ENCODE peak calls at places on chromosomes 4 and X, in ten cellular contexts. One of them, this sample, is unnamed.

GRCh38 chr4:41454393-41454792 is 83.6 kb upstream of the LIMCH1 start:
- DNase-seq in brain microvascular endothelial cell: no peak
- DNase-seq in K562: no peak
- DNase-seq in lower lobe of right lung: peak
- DNase-seq in lower leg skin: no peak
- DNase-seq in adipocyte: peak
- DNase-seq in AG09309: no peak
- DNase-seq in heart right ventricle: no peak
- DNase-seq in bronchial epithelial cell: no peak
- DNase-seq in AG04450: no peak
- DNase-seq in this sample: no peak

GRCh38 chrX:123736333-123736921 is 3.6 kb upstream of the THOC2 start:
- DNase-seq in lower leg skin: no peak
- DNase-seq in heart right ventricle: no peak
- DNase-seq in AG04450: peak
- DNase-seq in brain microvascular endothelial cell: peak
- DNase-seq in AG09309: peak
- DNase-seq in bronchial epithelial cell: peak
- DNase-seq in K562: no peak
- DNase-seq in adipocyte: peak
- DNase-seq in lower lobe of right lung: no peak
- DNase-seq in this sample: peak

GRCh38 chr4:155799106-155799793 is 40.4 kb downstream of the GUCY1B1 start:
- DNase-seq in K562: no peak
- DNase-seq in bronchial epithelial cell: no peak
- DNase-seq in lower lobe of right lung: no peak
- DNase-seq in adipocyte: no peak
- DNase-seq in heart right ventricle: no peak
- DNase-seq in lower leg skin: no peak
- DNase-seq in brain microvascular endothelial cell: no peak
- DNase-seq in AG04450: no peak
- DNase-seq in AG09309: no peak
- DNase-seq in this sample: no peak

GRCh38 chr4:2689825-2690700 is 66.1 kb downstream of the TNIP2 start:
- DNase-seq in K562: no peak
- DNase-seq in bronchial epithelial cell: no peak
- DNase-seq in brain microvascular endothelial cell: peak
- DNase-seq in adipocyte: no peak
- DNase-seq in lower leg skin: no peak
- DNase-seq in AG09309: no peak
- DNase-seq in AG04450: no peak
- DNase-seq in lower lobe of right lung: no peak
- DNase-seq in heart right ventricle: no peak
- DNase-seq in this sample: peak

GRCh38 chr4:14879643-14880042 is 122.6 kb upstream of the CPEB2 start:
- DNase-seq in K562: no peak
- DNase-seq in AG04450: no peak
- DNase-seq in adipocyte: no peak
- DNase-seq in brain microvascular endothelial cell: no peak
- DNase-seq in lower leg skin: no peak
- DNase-seq in heart right ventricle: no peak
- DNase-seq in bronchial epithelial cell: peak
- DNase-seq in AG09309: no peak
- DNase-seq in lower lobe of right lung: no peak
- DNase-seq in this sample: no peak

GRCh38 chr4:25424539-25425228 is 47.6 kb downstream of the ANAPC4 start:
- DNase-seq in AG09309: no peak
- DNase-seq in adipocyte: no peak
- DNase-seq in brain microvascular endothelial cell: no peak
- DNase-seq in AG04450: no peak
- DNase-seq in lower leg skin: no peak
- DNase-seq in lower lobe of right lung: no peak
- DNase-seq in bronchial epithelial cell: no peak
- DNase-seq in heart right ventricle: no peak
- DNase-seq in K562: no peak
- DNase-seq in this sample: no peak

GRCh38 chr4:175092114-175092513 is 174.0 kb downstream of the ADAM29 start:
- DNase-seq in AG04450: no peak
- DNase-seq in lower leg skin: no peak
- DNase-seq in AG09309: no peak
- DNase-seq in adipocyte: no peak
- DNase-seq in heart right ventricle: no peak
- DNase-seq in K562: no peak
- DNase-seq in lower lobe of right lung: no peak
- DNase-seq in bronchial epithelial cell: no peak
- DNase-seq in brain microvascular endothelial cell: no peak
- DNase-seq in this sample: no peak

GRCh38 chrX:84467898-84468297 is 34.4 kb downstream of the HDX start:
- DNase-seq in AG09309: no peak
- DNase-seq in brain microvascular endothelial cell: no peak
- DNase-seq in lower lobe of right lung: no peak
- DNase-seq in heart right ventricle: no peak
- DNase-seq in bronchial epithelial cell: no peak
- DNase-seq in K562: no peak
- DNase-seq in lower leg skin: no peak
- DNase-seq in adipocyte: no peak
- DNase-seq in AG04450: no peak
- DNase-seq in this sample: no peak

GRCh38 chr4:27123769-27124124 is 263.1 kb downstream of the STIM2 start:
- DNase-seq in AG09309: no peak
- DNase-seq in bronchial epithelial cell: no peak
- DNase-seq in heart right ventricle: no peak
- DNase-seq in AG04450: no peak
- DNase-seq in brain microvascular endothelial cell: no peak
- DNase-seq in adipocyte: no peak
- DNase-seq in lower lobe of right lung: no peak
- DNase-seq in lower leg skin: no peak
- DNase-seq in K562: no peak
- DNase-seq in this sample: no peak

GRCh38 chrX:46710927-46711623 is 47.8 kb downstream of the SLC9A7 start:
- DNase-seq in adipocyte: no peak
- DNase-seq in AG04450: no peak
- DNase-seq in lower leg skin: no peak
- DNase-seq in AG09309: no peak
- DNase-seq in heart right ventricle: no peak
- DNase-seq in brain microvascular endothelial cell: no peak
- DNase-seq in lower lobe of right lung: no peak
- DNase-seq in bronchial epithelial cell: no peak
- DNase-seq in K562: no peak
- DNase-seq in this sample: no peak

GRCh38 chr4:39227906-39228305 is 45.6 kb downstream of the WDR19 start:
- DNase-seq in brain microvascular endothelial cell: peak
- DNase-seq in AG04450: no peak
- DNase-seq in bronchial epithelial cell: no peak
- DNase-seq in AG09309: no peak
- DNase-seq in adipocyte: peak
- DNase-seq in lower leg skin: no peak
- DNase-seq in K562: no peak
- DNase-seq in heart right ventricle: no peak
- DNase-seq in lower lobe of right lung: no peak
- DNase-seq in this sample: no peak

GRCh38 chr4:81666491-81666890 is 194.8 kb upstream of the RASGEF1B start:
- DNase-seq in lower leg skin: no peak
- DNase-seq in brain microvascular endothelial cell: no peak
- DNase-seq in AG09309: no peak
- DNase-seq in AG04450: no peak
- DNase-seq in heart right ventricle: no peak
- DNase-seq in lower lobe of right lung: no peak
- DNase-seq in adipocyte: no peak
- DNase-seq in bronchial epithelial cell: no peak
- DNase-seq in K562: no peak
- DNase-seq in this sample: no peak

GRCh38 chrX:154815274-154815818 is 10.1 kb upstream of the MPP1 start:
- DNase-seq in AG04450: no peak
- DNase-seq in AG09309: no peak
- DNase-seq in lower lobe of right lung: no peak
- DNase-seq in K562: no peak
- DNase-seq in heart right ventricle: no peak
- DNase-seq in lower leg skin: no peak
- DNase-seq in brain microvascular endothelial cell: peak
- DNase-seq in bronchial epithelial cell: no peak
- DNase-seq in adipocyte: peak
- DNase-seq in this sample: peak

GRCh38 chrX:19840899-19841648 is 46.3 kb downstream of the SH3KBP1 start:
- DNase-seq in K562: peak
- DNase-seq in lower leg skin: no peak
- DNase-seq in brain microvascular endothelial cell: no peak
- DNase-seq in heart right ventricle: no peak
- DNase-seq in AG04450: no peak
- DNase-seq in lower lobe of right lung: no peak
- DNase-seq in AG09309: no peak
- DNase-seq in adipocyte: no peak
- DNase-seq in bronchial epithelial cell: no peak
- DNase-seq in this sample: peak
- H3K4me3 ChIP-seq in K562: no peak
- H3K4me3 ChIP-seq in lower leg skin: no peak
- H3K4me3 ChIP-seq in brain microvascular endothelial cell: no peak
- H3K4me3 ChIP-seq in heart right ventricle: no peak
- H3K4me3 ChIP-seq in AG04450: no peak
- H3K4me3 ChIP-seq in lower lobe of right lung: no peak
- H3K4me3 ChIP-seq in AG09309: no peak
- H3K4me3 ChIP-seq in adipocyte: no peak
- H3K4me3 ChIP-seq in bronchial epithelial cell: no peak
- H3K4me3 ChIP-seq in this sample: no peak

DNA sequence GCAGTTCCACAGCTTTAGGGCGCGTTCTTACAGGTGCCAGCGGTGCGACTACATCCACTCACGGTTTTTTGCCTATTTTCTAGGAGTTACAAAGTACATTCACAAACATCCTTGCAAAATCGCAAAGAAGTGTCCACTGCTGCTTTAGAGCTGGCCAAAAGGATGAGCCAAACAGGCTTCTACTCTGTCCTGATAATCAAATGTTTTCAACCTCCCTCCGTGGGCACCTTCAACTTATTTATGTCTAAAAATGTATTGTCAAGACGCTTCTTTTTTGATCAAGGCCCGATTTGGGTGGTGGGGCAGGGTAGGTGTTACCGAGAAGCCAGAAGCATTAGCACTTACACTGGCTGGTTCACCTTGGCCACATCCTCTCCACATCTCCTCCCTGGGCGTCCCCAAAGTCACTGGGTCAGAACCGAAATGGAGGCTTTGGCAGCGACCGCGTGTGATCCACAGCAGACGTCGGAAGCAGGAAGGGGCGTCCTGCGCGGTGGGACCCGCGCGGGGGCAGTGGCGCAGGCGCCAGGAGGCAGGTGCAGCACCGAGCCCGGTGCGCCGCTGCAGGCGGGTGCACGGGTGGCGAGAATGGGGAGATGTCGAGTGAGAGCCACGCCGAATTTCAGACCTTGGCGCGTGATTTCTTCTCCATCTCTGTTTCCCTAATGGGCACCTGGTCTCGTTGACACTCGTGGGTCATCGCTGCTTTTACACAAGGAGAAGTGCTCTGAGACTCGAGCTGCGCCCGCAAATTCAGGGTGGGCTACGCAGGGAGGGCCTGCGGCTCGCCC is 16.9 kb downstream of the NKX3-2 start:
- DNase-seq in AG09309: no peak
- DNase-seq in heart right ventricle: no peak
- DNase-seq in bronchial epithelial cell: no peak
- DNase-seq in lower lobe of right lung: no peak
- DNase-seq in brain microvascular endothelial cell: no peak
- DNase-seq in adipocyte: no peak
- DNase-seq in K562: no peak
- DNase-seq in AG04450: no peak
- DNase-seq in lower leg skin: no peak
- DNase-seq in this sample: no peak
- H3K4me3 ChIP-seq in AG09309: no peak
- H3K4me3 ChIP-seq in heart right ventricle: no peak
- H3K4me3 ChIP-seq in bronchial epithelial cell: no peak
- H3K4me3 ChIP-seq in lower lobe of right lung: no peak
- H3K4me3 ChIP-seq in brain microvascular endothelial cell: no peak
- H3K4me3 ChIP-seq in adipocyte: no peak
- H3K4me3 ChIP-seq in K562: no peak
- H3K4me3 ChIP-seq in AG04450: no peak
- H3K4me3 ChIP-seq in lower leg skin: no peak
- H3K4me3 ChIP-seq in this sample: no peak

DNA sequence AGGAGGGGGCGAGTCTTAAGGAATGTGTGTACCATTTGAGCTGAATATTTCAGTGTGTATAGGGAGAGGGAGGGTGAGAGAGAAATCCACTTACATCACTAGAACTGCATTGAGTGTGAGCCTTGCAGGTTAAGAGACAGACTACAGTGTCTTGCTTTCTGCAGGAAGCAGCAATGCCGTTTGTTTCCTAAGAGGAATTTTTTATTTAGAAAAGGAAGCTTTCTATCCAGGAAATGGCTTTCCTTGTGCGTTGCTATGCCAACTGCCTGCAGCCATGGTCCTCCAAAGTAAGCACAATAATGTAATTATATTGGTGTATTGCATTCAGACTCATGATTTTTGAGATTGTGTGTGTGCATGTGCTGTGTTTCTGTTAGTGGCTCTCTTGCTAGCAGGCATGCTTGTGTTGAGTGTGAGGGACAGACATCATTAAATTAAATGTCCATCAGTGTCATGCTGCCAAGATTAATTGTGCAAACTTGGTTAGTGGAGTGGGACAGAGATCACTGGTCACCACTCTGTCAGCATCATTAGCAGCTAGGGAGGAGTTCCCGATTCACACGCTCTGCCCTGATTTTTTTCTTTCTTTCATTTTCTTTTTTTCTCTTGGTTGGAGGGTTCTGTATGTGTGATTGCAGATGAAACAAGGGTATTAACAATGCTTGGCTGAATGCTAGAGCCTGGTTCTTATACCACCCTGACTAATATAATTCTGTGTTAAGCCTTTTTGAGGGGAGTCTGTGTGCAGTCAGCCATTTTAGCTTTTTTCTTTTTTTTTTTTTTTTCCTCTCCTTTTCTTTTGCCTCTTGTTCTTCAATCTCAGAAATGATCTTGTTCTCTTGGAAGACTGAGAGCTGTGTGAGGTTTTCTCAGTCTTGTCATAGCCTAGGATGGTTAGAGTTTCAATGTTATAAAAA is 164.4 kb downstream of the RAPGEF2 start:
- DNase-seq in lower leg skin: no peak
- DNase-seq in heart right ventricle: no peak
- DNase-seq in bronchial epithelial cell: no peak
- DNase-seq in AG09309: no peak
- DNase-seq in brain microvascular endothelial cell: no peak
- DNase-seq in AG04450: no peak
- DNase-seq in lower lobe of right lung: no peak
- DNase-seq in adipocyte: peak
- DNase-seq in K562: no peak
- DNase-seq in this sample: peak
- H3K4me3 ChIP-seq in lower leg skin: no peak
- H3K4me3 ChIP-seq in heart right ventricle: peak
- H3K4me3 ChIP-seq in bronchial epithelial cell: no peak
- H3K4me3 ChIP-seq in AG09309: peak
- H3K4me3 ChIP-seq in brain microvascular endothelial cell: peak
- H3K4me3 ChIP-seq in AG04450: peak
- H3K4me3 ChIP-seq in lower lobe of right lung: peak
- H3K4me3 ChIP-seq in adipocyte: peak
- H3K4me3 ChIP-seq in K562: no peak
- H3K4me3 ChIP-seq in this sample: peak

DNA sequence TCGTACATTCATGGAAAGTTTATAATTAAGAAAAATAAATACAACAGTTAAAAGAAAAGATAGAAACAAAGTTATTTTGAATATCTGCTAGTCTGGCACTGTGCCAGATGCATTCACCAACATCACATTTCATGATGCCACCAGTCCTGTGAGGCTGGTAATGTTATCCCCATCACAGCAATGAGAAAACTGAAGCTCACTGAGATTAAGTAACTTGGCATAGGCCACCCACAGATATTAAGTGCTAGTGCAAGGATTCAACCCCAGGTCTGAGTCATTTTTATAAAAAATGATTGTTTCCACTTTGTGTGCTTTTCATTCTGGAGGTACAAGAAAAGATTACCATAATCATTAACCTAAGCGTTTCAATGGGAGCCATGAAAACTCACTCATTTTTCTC is 65.0 kb upstream of the IL15 start:
- DNase-seq in K562: no peak
- DNase-seq in lower lobe of right lung: no peak
- DNase-seq in brain microvascular endothelial cell: peak
- DNase-seq in heart right ventricle: no peak
- DNase-seq in AG09309: no peak
- DNase-seq in lower leg skin: no peak
- DNase-seq in AG04450: no peak
- DNase-seq in adipocyte: peak
- DNase-seq in bronchial epithelial cell: peak
- DNase-seq in this sample: peak
- H3K4me3 ChIP-seq in K562: no peak
- H3K4me3 ChIP-seq in lower lobe of right lung: no peak
- H3K4me3 ChIP-seq in brain microvascular endothelial cell: no peak
- H3K4me3 ChIP-seq in heart right ventricle: no peak
- H3K4me3 ChIP-seq in AG09309: no peak
- H3K4me3 ChIP-seq in lower leg skin: no peak
- H3K4me3 ChIP-seq in AG04450: no peak
- H3K4me3 ChIP-seq in adipocyte: no peak
- H3K4me3 ChIP-seq in bronchial epithelial cell: no peak
- H3K4me3 ChIP-seq in this sample: no peak